ENCODE peak calls at places on chromosomes 2 and 18, in eight cellular contexts. A is CD8-positive, alpha-beta memory T cell; N is CD8-positive, alpha-beta T cell; Q is kidney; Y is left ventricle myocardium inferior; K is fibroblast of lung; R is IMR-90; J is heart left ventricle. O is an unnamed sample. For H3K36me3, the result is how much of the 10 kb centered on the place peaks cover.

GRCh38 chr2:169015943-169016342 is 15.2 kb downstream of the ABCB11 start:
- DNase-seq in A (no peak), N (no peak), Q (no peak), Y (no peak), K (no peak), R (no peak), J (no peak), O (no peak)

GRCh38 chr2:88545118-88545517 is 82.1 kb downstream of the EIF2AK3 start:
- DNase-seq in A (no peak), N (no peak), Q (no peak), Y (no peak), K (peak), R (peak), J (no peak), O (no peak)

GRCh38 chr2:11835403-11835802 is 89.0 kb downstream of the LPIN1 start:
- DNase-seq in A (no peak), N (no peak), Q (no peak), Y (no peak), K (no peak), R (no peak), J (no peak), O (no peak)

GRCh38 chr2:40400336-40400953 is 51.4 kb downstream of the SLC8A1 start:
- DNase-seq in A (no peak), N (no peak), Q (no peak), Y (no peak), K (peak), R (no peak), J (no peak), O (no peak)

GRCh38 chr2:70977605-70978205 is 725 bp upstream of the ANKRD53 start:
- DNase-seq in A (no peak), N (no peak), Q (no peak), Y (no peak), K (peak), R (peak), J (peak), O (no peak)

GRCh38 chr2:238865015-238865719 is 17.3 kb downstream of the TWIST2 start:
- DNase-seq in A (no peak), N (no peak), Q (no peak), Y (no peak), K (no peak), R (no peak), J (no peak), O (no peak)

GRCh38 chr2:215612770-215613169 is 176.9 kb upstream of the FN1 start:
- DNase-seq in A (no peak), N (no peak), Q (no peak), Y (no peak), K (peak), R (peak), J (no peak), O (no peak)

GRCh38 chr18:42365550-42365949 is 410.5 kb downstream of the PIK3C3 start:
- DNase-seq in A (no peak), N (no peak), Q (no peak), Y (no peak), K (peak), R (no peak), J (no peak), O (no peak)

GRCh38 chr2:70002241-70002896 is 40.9 kb upstream of the ASPRV1 start:
- DNase-seq in A (no peak), N (no peak), Q (peak), Y (no peak), K (no peak), R (no peak), J (no peak), O (no peak)

GRCh38 chr2:19073522-19073921 is 284.9 kb downstream of the OSR1 start:
- DNase-seq in A (no peak), N (no peak), Q (no peak), Y (peak), K (peak), R (peak), J (no peak), O (peak)

GRCh38 chr2:198700330-198700729 is 757.4 kb downstream of the SATB2 start:
- DNase-seq in A (no peak), N (no peak), Q (no peak), Y (no peak), K (no peak), R (no peak), J (no peak), O (no peak)

GRCh38 chr2:173184031-173185004 is 108.7 kb downstream of the MAP3K20 start:
- DNase-seq in A (no peak), N (no peak), Q (no peak), Y (no peak), K (peak), R (peak), J (no peak), O (no peak)

GRCh38 chr2:230737791-230738226 is 25.2 kb downstream of the CAB39 start:
- DNase-seq in A (no peak), N (no peak), Q (no peak), Y (no peak), K (no peak), R (no peak), J (no peak), O (no peak)

GRCh38 chr2:16869711-16870110 is 204.1 kb upstream of the CYRIA start:
- DNase-seq in A (no peak), N (no peak), Q (no peak), Y (no peak), K (no peak), R (no peak), J (no peak), O (no peak)

GRCh38 chr18:24567199-24567598 is 106.8 kb downstream of the HRH4 start:
- DNase-seq in A (no peak), N (no peak), Q (no peak), Y (no peak), K (peak), R (peak), J (no peak), O (no peak)

GRCh38 chr2:173793649-173794565 is 171.3 kb downstream of the SP3 start:
- DNase-seq in A (no peak), N (no peak), Q (no peak), Y (no peak), K (no peak), R (no peak), J (no peak), O (no peak)

GRCh38 chr2:170145191-170145590 is 32.8 kb upstream of the MYO3B start:
- DNase-seq in A (no peak), N (no peak), Q (no peak), Y (no peak), K (no peak), R (no peak), J (no peak), O (no peak)

GRCh38 chr2:239264838-239265651 is 135.8 kb downstream of the HDAC4 start:
- DNase-seq in A (peak), N (peak), Q (peak), Y (no peak), K (peak), R (peak), J (peak), O (peak)

GRCh38 chr2:176518823-176519222 is 249.6 kb downstream of the MTX2 start:
- DNase-seq in A (no peak), N (no peak), Q (no peak), Y (peak), K (no peak), R (no peak), J (peak), O (no peak)

GRCh38 chr18:25298853-25299274 is 53.1 kb downstream of the ZNF521 start:
- DNase-seq in A (no peak), N (no peak), Q (no peak), Y (peak), K (peak), R (peak), J (peak), O (no peak)

GRCh38 chr2:71250945-71251344 is 24.0 kb upstream of the PAIP2B start:
- DNase-seq in A (no peak), N (no peak), Q (no peak), Y (no peak), K (no peak), R (no peak), J (no peak), O (no peak)

GRCh38 chr2:120236791-120237190 is 13.6 kb upstream of the TMEM185B start:
- DNase-seq in A (no peak), N (no peak), Q (no peak), Y (no peak), K (no peak), R (no peak), J (no peak), O (no peak)

GRCh38 chr2:95354925-95355324 is 47.6 kb upstream of the FAHD2A start:
- DNase-seq in A (no peak), N (no peak), Q (peak), Y (no peak), K (no peak), R (no peak), J (no peak), O (no peak)

GRCh38 chr2:102238039-102238756 is 51.4 kb downstream of the IL1RL2 start:
- DNase-seq in A (no peak), N (no peak), Q (no peak), Y (peak), K (peak), R (peak), J (no peak), O (no peak)

GRCh38 chr2:39994151-39994550 is 215.1 kb upstream of the THUMPD2 start:
- DNase-seq in A (no peak), N (no peak), Q (no peak), Y (no peak), K (peak), R (peak), J (no peak), O (no peak)

GRCh38 chr2:178829981-178830380 is 22.8 kb upstream of the TTN start:
- DNase-seq in A (no peak), N (no peak), Q (no peak), Y (no peak), K (no peak), R (no peak), J (no peak), O (no peak)

GRCh38 chr2:220460257-220460985 is 833.0 kb downstream of the SLC4A3 start:
- DNase-seq in A (no peak), N (no peak), Q (no peak), Y (no peak), K (no peak), R (peak), J (no peak), O (no peak)

GRCh38 chr2:148720501-148720998 is 76.0 kb downstream of the EPC2 start:
- DNase-seq in A (no peak), N (no peak), Q (peak), Y (no peak), K (no peak), R (peak), J (peak), O (no peak)

GRCh38 chr18:67783215-67783946 is 266.9 kb upstream of the DSEL start:
- DNase-seq in A (no peak), N (no peak), Q (no peak), Y (no peak), K (peak), R (peak), J (no peak), O (no peak)

GRCh38 chr2:42792583-42793313 is at the start of gene HAAO:
- DNase-seq in A (no peak), N (no peak), Q (peak), Y (peak), K (no peak), R (no peak), J (peak), O (peak)

GRCh38 chr2:15588329-15588919 is 3.2 kb upstream of the DDX1 start:
- DNase-seq in A (no peak), N (no peak), Q (no peak), Y (no peak), K (peak), R (peak), J (no peak), O (no peak)

GRCh38 chr2:222701709-222702108 is 30.3 kb downstream of the MOGAT1 start:
- DNase-seq in A (no peak), N (no peak), Q (no peak), Y (no peak), K (no peak), R (no peak), J (no peak), O (no peak)

GRCh38 chr2:86675611-86676015 is 44.5 kb upstream of the RMND5A start:
- DNase-seq in A (no peak), N (no peak), Q (no peak), Y (no peak), K (no peak), R (no peak), J (no peak), O (no peak)

GRCh38 chr2:122710049-122710448 is 954.6 kb downstream of the TSN start:
- DNase-seq in A (no peak), N (no peak), Q (no peak), Y (no peak), K (no peak), R (no peak), J (no peak), O (no peak)

GRCh38 chr2:20579866-20580265 is 71.0 kb downstream of the HS1BP3 start:
- DNase-seq in A (no peak), N (no peak), Q (peak), Y (peak), K (no peak), R (no peak), J (peak), O (no peak)

GRCh38 chr2:132582360-132582759 is 87.6 kb downstream of the LYPD1 start:
- DNase-seq in A (no peak), N (no peak), Q (no peak), Y (no peak), K (peak), R (peak), J (no peak), O (no peak)

GRCh38 chr2:235670974-235671787 is 177.3 kb downstream of the AGAP1 start:
- DNase-seq in A (no peak), N (no peak), Q (no peak), Y (no peak), K (no peak), R (no peak), J (no peak), O (no peak)

GRCh38 chr2:235669983-235670962 is 176.4 kb downstream of the AGAP1 start:
- DNase-seq in A (no peak), N (no peak), Q (peak), Y (peak), K (peak), R (peak), J (peak), O (no peak)

GRCh38 chr2:235669269-235669831 is 175.5 kb downstream of the AGAP1 start:
- DNase-seq in A (peak), N (no peak), Q (peak), Y (peak), K (peak), R (peak), J (peak), O (peak)

GRCh38 chr2:235666240-235666781 is 172.5 kb downstream of the AGAP1 start:
- DNase-seq in A (no peak), N (no peak), Q (no peak), Y (no peak), K (peak), R (peak), J (no peak), O (no peak)

DNA sequence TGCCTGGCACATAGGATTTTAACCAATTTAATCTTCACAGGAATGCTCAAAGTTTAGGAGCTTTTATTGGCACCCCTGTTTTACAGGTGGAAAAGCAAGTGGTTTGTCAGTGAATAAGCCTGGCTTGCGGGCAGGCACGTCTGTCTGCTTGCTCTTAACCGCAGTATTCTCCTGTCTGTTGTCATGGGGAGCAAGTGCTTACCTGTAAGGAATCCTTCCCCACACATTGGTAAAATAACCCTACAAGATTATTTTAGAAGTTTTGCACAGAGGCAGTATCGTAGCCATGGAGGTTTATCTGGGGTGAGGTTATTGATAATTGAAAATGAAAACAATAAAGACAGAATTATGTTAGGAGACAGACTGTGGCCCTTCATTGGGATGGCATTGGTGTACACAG is 174.9 kb downstream of the AGAP1 start:
- DNase-seq in A (no peak), N (no peak), Q (no peak), Y (no peak), K (no peak), R (no peak), J (no peak), O (no peak)
- H3K4me3 ChIP-seq in A (no peak), N (no peak), Q (no peak), Y (peak), K (peak), R (no peak), J (no peak), O (no peak)

GRCh38 chr2:218547511-218547910 is 20.6 kb downstream of the USP37 start:
- DNase-seq in A (no peak), N (no peak), Q (no peak), Y (no peak), K (no peak), R (no peak), J (no peak), O (no peak)

GRCh38 chr2:218547978-218548377 is 20.2 kb downstream of the USP37 start:
- DNase-seq in A (no peak), N (no peak), Q (no peak), Y (no peak), K (no peak), R (no peak), J (no peak), O (no peak)

GRCh38 chr2:218540015-218540414 is 28.1 kb downstream of the USP37 start:
- DNase-seq in A (no peak), N (no peak), Q (no peak), Y (no peak), K (peak), R (peak), J (no peak), O (no peak)

GRCh38 chr2:218546012-218546411 is 22.1 kb downstream of the USP37 start:
- DNase-seq in A (no peak), N (no peak), Q (no peak), Y (no peak), K (no peak), R (no peak), J (no peak), O (no peak)
- H3K36me3 ChIP-seq in A (under half), N (under half), Q (under half), Y (half or more), K (under half), R (under half), J (under half), O (under half)

DNA sequence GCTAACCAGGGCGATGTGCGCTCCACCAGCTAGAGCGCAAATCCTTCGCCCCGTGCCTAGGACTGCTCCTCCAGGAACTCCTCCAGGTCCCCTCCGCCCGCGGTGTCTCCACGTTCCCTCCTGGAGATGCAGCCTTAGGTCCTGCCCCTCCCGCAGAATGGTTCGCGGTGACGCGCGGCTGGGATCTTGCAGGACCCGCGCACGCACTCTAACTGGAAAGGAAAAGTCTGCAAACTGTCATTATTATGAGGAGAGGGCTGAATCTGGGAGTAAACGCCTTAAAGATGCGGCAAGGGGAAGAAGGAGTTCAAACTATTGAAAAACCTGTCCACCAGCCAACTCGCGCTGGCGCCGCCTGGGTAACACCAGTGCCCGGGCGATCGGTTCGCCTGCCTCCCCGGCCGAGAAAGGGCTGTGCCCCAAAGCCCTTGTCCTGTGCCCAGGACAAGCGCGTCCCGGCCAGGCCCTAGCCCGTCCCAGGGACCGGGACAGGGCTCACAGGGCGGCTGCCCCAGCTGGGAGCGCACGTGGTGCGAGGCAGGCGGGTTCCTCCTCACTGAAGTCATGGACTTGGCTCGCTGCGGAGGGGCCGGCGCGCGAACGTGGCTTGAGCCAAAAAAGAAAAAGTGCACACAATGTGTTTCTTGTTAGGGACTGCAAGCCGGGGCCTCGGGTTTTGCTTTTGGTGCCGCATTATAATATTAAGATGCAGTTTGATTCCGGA is 5.5 kb upstream of the ID2 start:
- DNase-seq in A (no peak), N (no peak), Q (peak), Y (peak), K (peak), R (peak), J (peak), O (peak)
- H3K4me3 ChIP-seq in A (no peak), N (no peak), Q (peak), Y (peak), K (no peak), R (peak), J (no peak), O (no peak)

DNA sequence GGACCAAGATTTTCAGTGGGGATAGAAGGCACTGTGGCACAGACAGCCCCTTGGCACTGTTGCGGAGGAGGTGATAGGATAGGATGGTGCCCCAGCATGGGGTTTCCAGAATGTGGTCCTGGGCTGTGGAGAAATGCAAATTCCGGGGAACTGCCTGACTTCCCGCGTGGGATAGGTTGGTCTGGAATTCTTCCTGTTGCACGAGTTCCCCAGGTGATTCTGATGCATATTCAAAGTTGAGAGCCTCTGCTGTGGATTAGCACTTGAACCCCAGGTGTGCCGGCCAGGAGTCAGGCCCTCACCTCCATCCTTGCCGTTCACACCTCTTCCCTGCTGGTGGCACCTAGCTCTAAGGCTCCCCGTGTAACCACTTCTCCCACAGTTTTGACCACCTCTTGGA is 15.5 kb downstream of the NCK2 start:
- DNase-seq in A (no peak), N (no peak), Q (no peak), Y (no peak), K (no peak), R (no peak), J (no peak), O (no peak)
- H3K36me3 ChIP-seq in A (under half), N (under half), Q (under half), Y (under half), K (under half), R (under half), J (under half), O (under half)

GRCh38 chr2:74438248-74438647 is 3.5 kb downstream of the RTKN start:
- DNase-seq in A (no peak), N (no peak), Q (no peak), Y (no peak), K (no peak), R (no peak), J (no peak), O (no peak)
- H3K4me3 ChIP-seq in A (no peak), N (no peak), Q (no peak), Y (peak), K (no peak), R (no peak), J (no peak), O (no peak)

GRCh38 chr2:165927774-165928173 is 25.8 kb downstream of the TTC21B start:
- DNase-seq in A (no peak), N (no peak), Q (no peak), Y (no peak), K (no peak), R (no peak), J (no peak), O (no peak)
- H3K36me3 ChIP-seq in A (under half), N (under half), Q (under half), Y (half or more), K (under half), R (under half), J (under half), O (under half)

DNA sequence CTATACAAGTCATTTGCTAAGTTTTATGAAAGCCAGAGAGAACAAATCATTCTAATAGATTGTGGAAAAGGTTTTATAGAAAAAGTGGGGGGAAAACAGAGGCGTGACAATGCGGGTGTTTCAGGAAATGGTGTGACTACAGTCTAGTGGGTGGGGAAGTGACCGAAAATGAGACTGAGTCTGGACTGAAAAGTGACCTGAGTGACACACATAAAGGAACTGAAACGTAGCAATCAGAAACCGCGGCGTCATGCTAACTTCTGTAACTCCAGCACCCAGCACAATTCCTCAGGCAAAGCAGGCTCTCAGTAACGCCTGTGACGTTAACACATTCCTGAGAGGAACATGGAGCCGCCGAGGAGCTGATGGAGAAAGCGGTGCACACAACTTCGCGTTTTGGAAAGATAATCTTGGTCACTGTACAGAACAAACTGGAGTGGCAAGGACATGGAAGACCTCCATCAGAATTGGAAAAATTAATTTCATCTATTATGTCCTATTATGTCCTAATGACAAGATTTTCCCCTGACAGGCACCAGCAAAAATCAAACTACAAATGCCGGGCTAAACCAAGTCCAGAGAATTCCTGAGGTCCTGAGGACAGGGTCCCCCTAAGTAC is 1.4 kb upstream of the CD226 start:
- DNase-seq in A (no peak), N (no peak), Q (peak), Y (peak), K (no peak), R (peak), J (no peak), O (peak)
- H3K4me3 ChIP-seq in A (peak), N (no peak), Q (no peak), Y (peak), K (no peak), R (no peak), J (no peak), O (no peak)

O was measured in GM06990.